ENCODE peak calls at places on chromosomes 11 and 22, in four cellular contexts. H, O, D and P are unnamed samples.
A peak's percentile ranks its signal among the peaks of the same experiment; 100 is the strongest.

GRCh38 chr11:66317766-66318575 is 1.1 kb upstream of the CD248 start:
- DNase-seq in H (peak; percentile 54), O (no peak), D (peak; percentile 70), P (peak; percentile 86)

GRCh38 chr11:86671386-86672006 is 920 bp downstream of the ME3 start:
- DNase-seq in H (peak; percentile 43), O (peak; percentile 48), D (peak; percentile 35), P (peak; percentile 21)

GRCh38 chr11:26331911-26332571 is at the start of gene ANO3:
- DNase-seq in H (peak; percentile 82), O (peak; percentile 86), D (peak; percentile 47), P (no peak)

GRCh38 chr11:68506908-68507307 is 46.4 kb downstream of the PPP6R3 start:
- DNase-seq in H (no peak), O (no peak), D (no peak), P (no peak)

GRCh38 chr22:46757104-46757503 is 5.3 kb upstream of the TBC1D22A start:
- DNase-seq in H (no peak), O (no peak), D (no peak), P (no peak)

GRCh38 chr22:19146215-19146968 is 1.9 kb upstream of the ESS2 start:
- DNase-seq in H (no peak), O (no peak), D (no peak), P (no peak)

GRCh38 chr11:3723014-3723708 is 52.0 kb upstream of the CHRNA10 start:
- DNase-seq in H (no peak), O (no peak), D (no peak), P (peak; percentile 47)

GRCh38 chr11:71309181-71309580 is 56.8 kb upstream of the SHANK2 start:
- DNase-seq in H (no peak), O (no peak), D (no peak), P (no peak)